ENCODE peak calls at places on chromosomes 13 and 19, in four cellular contexts. E, D, W and Y are unnamed samples.

GRCh38 chr19:29524201-29524911 is 1.4 kb upstream of the VSTM2B start:
- DNase-seq in E (no peak), D (no peak), W (no peak), Y (no peak)

GRCh38 chr13:113167575-113167974 is 9.1 kb downstream of the PROZ start:
- DNase-seq in E (no peak), D (no peak), W (no peak), Y (no peak)

GRCh38 chr19:5947435-5947834 is 30.5 kb downstream of the RANBP3 start:
- DNase-seq in E (no peak), D (no peak), W (no peak), Y (no peak)

GRCh38 chr13:39129253-39129652 is 91.0 kb downstream of the NHLRC3 start:
- DNase-seq in E (no peak), D (no peak), W (no peak), Y (no peak)

GRCh38 chr19:54893406-54893805 is 12.5 kb upstream of the NCR1 start:
- DNase-seq in E (no peak), D (no peak), W (no peak), Y (no peak)

GRCh38 chr13:101624210-101624922 is 171.9 kb downstream of the ITGBL1 start:
- DNase-seq in E (no peak), D (peak; percentile 39), W (no peak), Y (no peak)

GRCh38 chr19:33957804-33958203 is 161.1 kb downstream of the KCTD15 start:
- DNase-seq in E (no peak), D (no peak), W (no peak), Y (no peak)

GRCh38 chr19:46015080-46015960 is 7.5 kb downstream of the PGLYRP1 start:
- DNase-seq in E (no peak), D (no peak), W (peak; percentile 77), Y (peak; percentile 75)

GRCh38 chr13:97659602-97660001 is 225.6 kb downstream of the RAP2A start:
- DNase-seq in E (no peak), D (no peak), W (peak; percentile 48), Y (no peak)

GRCh38 chr13:106530209-106530906 is 5.1 kb downstream of the EFNB2 start:
- DNase-seq in E (no peak), D (peak; percentile 63), W (no peak), Y (no peak)

GRCh38 chr19:33825556-33825955 is 28.9 kb downstream of the KCTD15 start:
- DNase-seq in E (no peak), D (no peak), W (no peak), Y (no peak)

GRCh38 chr13:29849071-29849541 is 1.3 kb downstream of the UBL3 start:
- DNase-seq in E (no peak), D (peak; percentile 40), W (peak; percentile 35), Y (peak; percentile 51)

GRCh38 chr13:48156466-48156865 is 61.6 kb upstream of the MED4 start:
- DNase-seq in E (no peak), D (no peak), W (no peak), Y (peak; percentile 69)

GRCh38 chr13:59444210-59444857 is 719.4 kb downstream of the DIAPH3 start:
- DNase-seq in E (no peak), D (no peak), W (no peak), Y (no peak)

GRCh38 chr13:105847532-105848295 is 687.7 kb downstream of the EFNB2 start:
- DNase-seq in E (no peak), D (peak; percentile 50), W (no peak), Y (no peak)

GRCh38 chr19:48964205-48965032 is 690 bp upstream of the FTL start:
- DNase-seq in E (peak; percentile 46), D (no peak), W (peak; percentile 21), Y (no peak)

GRCh38 chr19:1780272-1780957 is 27.1 kb downstream of the ONECUT3 start:
- DNase-seq in E (peak; percentile 40), D (peak; percentile 52), W (no peak), Y (no peak)

GRCh38 chr19:31408460-31409124 is 59.4 kb upstream of the TSHZ3 start:
- DNase-seq in E (peak; percentile 77), D (peak; percentile 36), W (no peak), Y (peak; percentile 7)

GRCh38 chr19:39544201-39544903 is 4.4 kb upstream of the EID2 start:
- DNase-seq in E (peak; percentile 14), D (no peak), W (no peak), Y (peak; percentile 40)

GRCh38 chr13:51523082-51523518 is 61.2 kb upstream of the WDFY2 start:
- DNase-seq in E (peak; percentile 72), D (peak; percentile 72), W (no peak), Y (peak; percentile 96)

GRCh38 chr19:48926909-48927308 is 6.6 kb upstream of the DHDH start:
- DNase-seq in E (peak; percentile 96), D (peak; percentile 95), W (no peak), Y (peak; percentile 99)

GRCh38 chr13:41017744-41018582 is 1.2 kb downstream of the ELF1 start:
- DNase-seq in E (no peak), D (peak; percentile 59), W (no peak), Y (peak; percentile 35)

GRCh38 chr13:109200556-109200955 is 571.1 kb downstream of the MYO16 start:
- DNase-seq in E (no peak), D (no peak), W (no peak), Y (no peak)

GRCh38 chr19:32879741-32880140 is 10.2 kb upstream of the SLC7A9 start:
- DNase-seq in E (no peak), D (no peak), W (no peak), Y (no peak)

GRCh38 chr13:36131931-36132297 is 732 bp upstream of the DCLK1 start:
- DNase-seq in E (no peak), D (no peak), W (no peak), Y (no peak)

GRCh38 chr13:94764576-94765321 is 52.4 kb upstream of the SOX21 start:
- DNase-seq in E (no peak), D (no peak), W (no peak), Y (peak; percentile 13)

GRCh38 chr19:46426035-46426505 is 2.7 kb downstream of the PNMA8C start:
- DNase-seq in E (no peak), D (no peak), W (peak; percentile 55), Y (peak; percentile 24)

GRCh38 chr19:5143471-5144411 is 174.8 kb downstream of the KDM4B start:
- DNase-seq in E (no peak), D (no peak), W (no peak), Y (no peak)

GRCh38 chr19:49847731-49848696 is 2.9 kb upstream of the PTOV1 start:
- DNase-seq in E (peak; percentile 90), D (peak; percentile 95), W (no peak), Y (peak; percentile 92)

GRCh38 chr13:29887030-29887557 is 36.7 kb upstream of the UBL3 start:
- DNase-seq in E (no peak), D (no peak), W (no peak), Y (no peak)

GRCh38 chr13:92769064-92769463 is 457.5 kb upstream of the GPC6 start:
- DNase-seq in E (no peak), D (no peak), W (no peak), Y (peak; percentile 54)

GRCh38 chr19:46474211-46474610 is 2.8 kb upstream of the PNMA8A start:
- DNase-seq in E (no peak), D (no peak), W (no peak), Y (peak; percentile 29)

GRCh38 chr13:50831510-50831909 is 12.0 kb downstream of the DLEU7 start:
- DNase-seq in E (no peak), D (no peak), W (no peak), Y (no peak)

GRCh38 chr19:3276341-3276799 is 51.9 kb downstream of the CELF5 start:
- DNase-seq in E (no peak), D (peak; percentile 75), W (no peak), Y (peak; percentile 73)

GRCh38 chr19:40331052-40331451 is 17.1 kb downstream of the C19orf47 start:
- DNase-seq in E (no peak), D (no peak), W (no peak), Y (peak; percentile 76)

GRCh38 chr19:34370983-34371382 is 6.0 kb downstream of the GPI start:
- DNase-seq in E (no peak), D (no peak), W (no peak), Y (no peak)

GRCh38 chr13:24626449-24626848 is 53.8 kb upstream of the ATP12A start:
- DNase-seq in E (no peak), D (no peak), W (no peak), Y (no peak)

GRCh38 chr13:24624363-24624762 is 55.8 kb upstream of the ATP12A start:
- DNase-seq in E (no peak), D (no peak), W (no peak), Y (no peak)

GRCh38 chr13:24624801-24625231 is 55.4 kb upstream of the ATP12A start:
- DNase-seq in E (no peak), D (no peak), W (no peak), Y (no peak)

GRCh38 chr13:24625870-24626419 is 54.3 kb upstream of the ATP12A start:
- DNase-seq in E (no peak), D (no peak), W (no peak), Y (no peak)

DNA sequence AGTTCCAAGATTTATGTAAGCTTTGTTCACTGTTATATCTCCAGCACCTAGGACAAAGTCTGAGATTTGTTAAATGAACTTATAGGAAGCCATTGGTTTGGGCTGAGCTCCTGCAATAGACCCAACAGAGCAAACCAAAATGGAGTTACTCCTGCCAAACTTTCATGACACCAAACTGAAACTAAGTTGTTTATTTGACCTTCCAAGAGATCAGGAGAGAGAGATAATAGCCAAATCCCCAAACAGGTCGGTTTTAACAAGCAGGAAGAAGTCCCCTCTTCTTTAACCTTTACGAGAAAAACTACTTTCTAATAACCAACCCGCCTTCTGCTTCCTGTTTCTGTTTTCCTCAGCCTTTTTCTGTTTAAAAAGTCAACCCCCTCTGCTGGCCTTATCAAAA is 54.9 kb upstream of the ATP12A start:
- DNase-seq in E (no peak), D (no peak), W (no peak), Y (no peak)
- TF ChIP-seq CTCF in E (no peak), D (no peak), W (peak; percentile 14), Y (no peak)

GRCh38 chr19:35959040-35959967 is 23.1 kb downstream of the LRFN3 start:
- DNase-seq in E (no peak), D (no peak), W (no peak), Y (no peak)
- TF ChIP-seq CTCF in E (peak; percentile 59), D (no peak), W (peak; percentile 36), Y (no peak)

GRCh38 chr13:31528176-31528575 is 211.2 kb upstream of the RXFP2 start:
- DNase-seq in E (no peak), D (no peak), W (no peak), Y (no peak)

GRCh38 chr13:31530883-31531282 is 208.4 kb upstream of the RXFP2 start:
- DNase-seq in E (no peak), D (no peak), W (no peak), Y (no peak)

DNA sequence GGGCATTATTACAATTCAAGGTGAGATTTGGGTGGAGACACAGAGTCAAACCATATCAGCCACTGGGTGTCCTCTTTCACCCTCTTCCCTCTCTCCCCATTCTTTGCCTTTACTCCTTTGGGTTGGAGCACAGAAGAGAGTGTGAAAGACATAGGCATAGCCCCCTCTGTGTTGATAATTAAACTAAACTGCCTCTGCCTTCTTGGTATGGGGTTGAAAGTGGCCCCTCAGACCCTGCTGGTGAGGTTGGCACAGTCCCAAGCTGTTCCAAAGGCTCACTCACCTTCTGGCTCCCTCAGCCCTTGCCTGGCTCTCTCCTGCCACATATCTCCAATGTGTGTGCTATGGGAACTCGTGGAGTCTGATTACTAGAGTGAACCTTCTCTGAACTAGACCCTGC is 210.6 kb upstream of the RXFP2 start:
- DNase-seq in E (no peak), D (no peak), W (no peak), Y (no peak)
- TF ChIP-seq CTCF in E (no peak), D (no peak), W (no peak), Y (no peak)

GRCh38 chr13:44879452-44880058 is 109.7 kb downstream of the NUFIP1 start:
- DNase-seq in E (peak; percentile 58), D (peak; percentile 50), W (no peak), Y (peak; percentile 62)
- TF ChIP-seq CTCF in E (peak; percentile 76), D (peak; percentile 64), W (peak; percentile 57), Y (peak; percentile 45)

GRCh38 chr19:17511724-17512573 is 500 bp downstream of the PGLS start:
- DNase-seq in E (peak; percentile 67), D (peak; percentile 60), W (peak; percentile 88), Y (peak; percentile 79)
- TF ChIP-seq CTCF in E (peak; percentile 55), D (peak; percentile 27), W (peak; percentile 18), Y (no peak)